ENCODE peak calls at places on chromosomes 4 and X, in seven cellular contexts. M is fibroblast of lung, Y is pancreas, Z is uterus, B is psoas muscle, J is upper lobe of left lung, E is H9. C is an unnamed sample.

GRCh38 chr4:124337874-124338273 is 374.7 kb downstream of the ANKRD50 start:
- DNase-seq in Z (peak; percentile 20), J (no peak), B (peak; percentile 60), E (no peak), M (peak; percentile 8), Y (peak; percentile 13), C (peak; percentile 61)

GRCh38 chr4:74794341-74794801 is at the start of gene BTC:
- DNase-seq in Y (peak; percentile 72), E (peak; percentile 58), Z (peak; percentile 23), J (peak; percentile 75), B (peak; percentile 47), M (peak; percentile 6), C (no peak)

GRCh38 chr4:109406337-109406931 is 27.2 kb upstream of the SEC24B start:
- DNase-seq in E (no peak), Z (no peak), B (no peak), M (peak; percentile 72), J (no peak), Y (no peak), C (no peak)

GRCh38 chrX:112738347-112739033 is 58.8 kb upstream of the LHFPL1 start:
- DNase-seq in M (no peak), Y (no peak), J (no peak), B (no peak), Z (no peak), E (no peak), C (no peak)

GRCh38 chr4:172850838-172851237 is 317.8 kb upstream of the GALNT7 start:
- DNase-seq in B (no peak), Z (no peak), M (peak; percentile 92), E (no peak), J (no peak), Y (no peak), C (no peak)

GRCh38 chr4:86380176-86380724 is 20.4 kb upstream of the MAPK10 start:
- DNase-seq in Y (no peak), J (no peak), E (no peak), M (no peak), B (no peak), Z (no peak), C (no peak)

GRCh38 chr4:101205878-101206277 is 141.4 kb downstream of the PPP3CA start:
- DNase-seq in B (no peak), J (peak; percentile 33), E (no peak), M (peak; percentile 85), Y (no peak), Z (no peak), C (no peak)

GRCh38 chr4:55125087-55125721 is at the start of gene KDR:
- DNase-seq in Y (no peak), E (peak; percentile 85), J (peak; percentile 29), B (peak; percentile 65), Z (peak; percentile 65), M (peak; percentile 41), C (peak; percentile 56)

GRCh38 chrX:5528057-5528456 is 700.6 kb downstream of the NLGN4X start:
- DNase-seq in E (no peak), M (no peak), Z (no peak), J (no peak), Y (no peak), B (no peak), C (no peak)

GRCh38 chr4:15893967-15894366 is 44.6 kb downstream of the FGFBP1 start:
- DNase-seq in Y (no peak), M (peak; percentile 99), B (no peak), E (no peak), J (peak; percentile 28), Z (no peak), C (no peak)

GRCh38 chrX:111100191-111100590 is 4.2 kb downstream of the PAK3 start:
- DNase-seq in Z (no peak), B (no peak), J (no peak), E (peak; percentile 65), Y (no peak), M (peak; percentile 18), C (no peak)

GRCh38 chr4:17667253-17667652 is 52.8 kb downstream of the MED28 start:
- DNase-seq in B (no peak), J (no peak), M (no peak), E (no peak), Z (no peak), Y (no peak), C (no peak)

GRCh38 chr4:1471443-1472147 is 65.4 kb upstream of the NKX1-1 start:
- DNase-seq in Y (no peak), B (peak; percentile 35), J (no peak), Z (peak; percentile 7), E (peak; percentile 28), M (no peak), C (no peak)

GRCh38 chrX:9609987-9610386 is 145.1 kb downstream of the TBL1X start:
- DNase-seq in Y (no peak), B (no peak), M (no peak), E (no peak), Z (no peak), J (peak; percentile 48), C (no peak)

GRCh38 chr4:164531336-164531735 is 222.6 kb upstream of the SMIM31 start:
- DNase-seq in Y (no peak), M (no peak), E (no peak), B (no peak), Z (no peak), J (no peak), C (no peak)

GRCh38 chr4:173185832-173186545 is 17.4 kb downstream of the GALNT7 start:
- DNase-seq in Y (no peak), E (no peak), M (no peak), B (no peak), Z (no peak), J (no peak), C (no peak)

GRCh38 chrX:40855411-40855810 is 120.1 kb upstream of the MED14 start:
- DNase-seq in Z (no peak), Y (no peak), J (no peak), E (no peak), M (peak; percentile 41), B (no peak), C (no peak)

GRCh38 chrX:154420402-154420756 is 8.1 kb upstream of the ATP6AP1 start:
- DNase-seq in J (no peak), Y (no peak), B (no peak), M (no peak), E (no peak), Z (no peak), C (no peak)

GRCh38 chrX:37077646-37078433 is 69.7 kb downstream of the FAM47C start:
- DNase-seq in Z (no peak), E (no peak), M (no peak), J (no peak), B (no peak), Y (no peak), C (no peak)

GRCh38 chr4:86044593-86044985 is 315.3 kb downstream of the MAPK10 start:
- DNase-seq in E (no peak), B (no peak), J (no peak), Y (no peak), M (no peak), Z (no peak), C (no peak)

GRCh38 chr4:165464338-165464737 is 85.5 kb downstream of the CPE start:
- DNase-seq in M (no peak), Y (no peak), E (no peak), J (no peak), Z (no peak), B (no peak), C (no peak)

GRCh38 chr4:177051473-177052060 is 258.1 kb upstream of the NEIL3 start:
- DNase-seq in B (no peak), Y (no peak), E (peak; percentile 66), M (no peak), Z (no peak), J (no peak), C (no peak)
- TF ChIP-seq CTCF in B (no peak), Y (peak; percentile 40), E (peak; percentile 81), M (peak; percentile 44), Z (no peak), J (peak; percentile 9), C (no peak)

GRCh38 chrX:71253253-71254091 is 468 bp downstream of the ZMYM3 start:
- DNase-seq in E (peak; percentile 51), Y (peak; percentile 30), B (peak; percentile 72), J (no peak), Z (peak; percentile 53), M (peak; percentile 36), C (peak; percentile 20)
- H3K27ac ChIP-seq in E (no peak overlapping the region), Y (peak overlapping the region; percentile 62), B (peak overlapping the region; percentile 81), J (peak overlapping the region; percentile 84), Z (peak overlapping the region; percentile 84), M (peak overlapping the region; percentile 32), C (peak overlapping the region; percentile 90)

GRCh38 chr4:256492-256891 is 48.8 kb downstream of the ZNF732 start:
- DNase-seq in J (no peak), E (no peak), Z (no peak), M (no peak), Y (no peak), B (no peak), C (no peak)

GRCh38 chr4:252065-252601 is 53.1 kb downstream of the ZNF732 start:
- DNase-seq in J (no peak), B (no peak), M (no peak), Z (no peak), E (no peak), Y (no peak), C (no peak)

GRCh38 chr4:253936-254756 is 51.1 kb downstream of the ZNF732 start:
- DNase-seq in B (no peak), J (no peak), M (no peak), E (no peak), Z (no peak), Y (no peak), C (no peak)
- H3K9me3 ChIP-seq in B (peaks cover 74% of the 10 kb centered on the region), J (peaks cover 85% of the 10 kb centered on the region), M (no peaks in the 10 kb centered on the region), E (peaks cover 68% of the 10 kb centered on the region), Z (no peaks in the 10 kb centered on the region), Y (peaks cover 3% of the 10 kb centered on the region), C (peaks cover 100% of the 10 kb centered on the region)

GRCh38 chrX:42087960-42088359 is 164.6 kb upstream of the CASK start:
- DNase-seq in J (no peak), E (no peak), Z (no peak), Y (no peak), B (no peak), M (no peak), C (no peak)
- TF ChIP-seq CTCF in J (no peak), E (peak; percentile 50), Z (no peak), Y (no peak), B (no peak), M (no peak), C (no peak)

C was measured in left ventricle myocardium inferior.